ENCODE peak calls at places on chromosomes 11 and 22, in seven cellular contexts. H, G, U, Y, R, S and F are unnamed samples.

GRCh38 chr11:93908689-93909088 is 58.3 kb upstream of the VSTM5 start:
- DNase-seq in Y (no peak), G (no peak), U (no peak), H (no peak), S (peak; percentile 76), R (no peak), F (no peak)

GRCh38 chr22:41816871-41817270 is 16.0 kb upstream of the SREBF2 start:
- DNase-seq in U (no peak), R (no peak), Y (no peak), G (no peak), H (no peak), S (no peak), F (no peak)

GRCh38 chr11:78338138-78338537 is 79.5 kb downstream of the GAB2 start:
- DNase-seq in R (no peak), S (no peak), U (no peak), G (no peak), Y (no peak), H (no peak), F (no peak)

GRCh38 chr11:75155570-75156422 is 4.9 kb downstream of the SLCO2B1 start:
- DNase-seq in G (no peak), U (no peak), H (no peak), S (no peak), R (no peak), Y (no peak), F (no peak)

GRCh38 chr22:46370584-46371373 is 35.3 kb downstream of the TRMU start:
- DNase-seq in H (no peak), Y (no peak), U (no peak), R (no peak), G (no peak), S (no peak), F (no peak)

GRCh38 chr22:20244744-20245576 is 23.2 kb downstream of the RTN4R start:
- DNase-seq in S (no peak), Y (no peak), U (peak; percentile 49), G (no peak), H (peak; percentile 54), R (no peak), F (peak; percentile 64)

GRCh38 chr11:69558519-69558941 is 77.1 kb downstream of the LINC01488 start:
- DNase-seq in H (no peak), S (no peak), Y (no peak), G (no peak), U (no peak), R (no peak), F (no peak)

GRCh38 chr11:30595929-30596328 is 9.8 kb upstream of the MPPED2 start:
- DNase-seq in U (no peak), G (no peak), R (no peak), Y (no peak), H (no peak), S (no peak), F (no peak)

GRCh38 chr22:42156121-42156520 is 25.5 kb upstream of the CYP2D6 start:
- DNase-seq in U (no peak), R (no peak), H (no peak), S (peak; percentile 74), Y (no peak), G (no peak), F (no peak)

GRCh38 chr11:112345708-112346107 is 85.0 kb upstream of the PLET1 start:
- DNase-seq in H (no peak), R (no peak), G (no peak), U (no peak), S (no peak), Y (no peak), F (no peak)

GRCh38 chr11:99370557-99371200 is 349.9 kb downstream of the CNTN5 start:
- DNase-seq in H (no peak), Y (no peak), G (no peak), U (peak; percentile 13), S (no peak), R (no peak), F (no peak)

GRCh38 chr11:8260202-8260996 is 3.3 kb downstream of the LMO1 start:
- DNase-seq in R (peak; percentile 7), U (no peak), Y (no peak), S (peak; percentile 73), G (no peak), H (no peak), F (no peak)

GRCh38 chr11:96551136-96551535 is 161.3 kb downstream of the JRKL start:
- DNase-seq in G (no peak), U (no peak), S (no peak), R (no peak), Y (no peak), H (no peak), F (no peak)

GRCh38 chr22:39932918-39933649 is 27.1 kb upstream of the TMA7B start:
- DNase-seq in Y (no peak), U (peak; percentile 24), S (no peak), R (no peak), H (peak; percentile 74), G (no peak), F (peak; percentile 57)

GRCh38 chr22:30861131-30861530 is 107.4 kb downstream of the MORC2 start:
- DNase-seq in Y (no peak), H (no peak), R (no peak), G (no peak), U (no peak), S (peak; percentile 55), F (no peak)

GRCh38 chr22:39634530-39635399 is 64.2 kb downstream of the CACNA1I start:
- DNase-seq in R (no peak), H (peak; percentile 20), Y (no peak), S (peak; percentile 98), G (peak; percentile 61), U (no peak), F (no peak)

GRCh38 chr11:96426356-96427103 is 36.7 kb downstream of the JRKL start:
- DNase-seq in G (no peak), R (no peak), S (no peak), Y (no peak), U (peak; percentile 19), H (peak; percentile 44), F (peak; percentile 33)

GRCh38 chr22:49301398-49302149 is 526.1 kb downstream of the BRD1 start:
- DNase-seq in G (no peak), R (no peak), H (no peak), S (no peak), U (no peak), Y (no peak), F (no peak)

GRCh38 chr11:92886243-92886905 is 83.1 kb upstream of the MTNR1B start:
- DNase-seq in Y (no peak), H (peak; percentile 61), S (peak; percentile 86), R (peak; percentile 24), U (peak; percentile 57), G (peak; percentile 67), F (peak; percentile 74)

GRCh38 chr11:70758206-70758605 is 359.9 kb downstream of the CTTN start:
- DNase-seq in Y (no peak), R (no peak), H (no peak), U (no peak), G (no peak), S (no peak), F (no peak)

GRCh38 chr11:76805206-76805913 is 22.2 kb downstream of the TSKU start:
- DNase-seq in Y (no peak), U (no peak), H (no peak), R (no peak), S (peak; percentile 74), G (no peak), F (no peak)

GRCh38 chr11:2107521-2107920 is 31.7 kb downstream of the IGF2 start:
- DNase-seq in Y (no peak), G (no peak), H (no peak), R (no peak), S (no peak), U (no peak), F (no peak)

GRCh38 chr11:35514481-35514880 is 10.9 kb downstream of the PAMR1 start:
- DNase-seq in S (no peak), U (no peak), G (no peak), Y (no peak), H (no peak), R (no peak), F (no peak)

GRCh38 chr11:2268911-2269600 is 1.3 kb downstream of the ASCL2 start:
- DNase-seq in G (peak; percentile 72), H (no peak), Y (no peak), U (peak; percentile 55), R (peak; percentile 49), S (peak; percentile 90), F (peak; percentile 75)

GRCh38 chr22:22745225-22746060 is 101.0 kb downstream of the GGTLC2 start:
- DNase-seq in R (no peak), G (peak; percentile 14), Y (no peak), S (no peak), U (peak; percentile 52), H (peak; percentile 57), F (peak; percentile 46)

GRCh38 chr11:126594921-126595367 is 239.5 kb downstream of the ST3GAL4 start:
- DNase-seq in R (no peak), G (no peak), U (no peak), S (no peak), H (no peak), Y (no peak), F (no peak)

GRCh38 chr11:126597041-126597440 is 241.6 kb downstream of the ST3GAL4 start:
- DNase-seq in U (no peak), G (no peak), Y (no peak), R (no peak), S (no peak), H (no peak), F (no peak)

GRCh38 chr11:126592496-126593410 is 237.3 kb downstream of the ST3GAL4 start:
- DNase-seq in R (no peak), H (no peak), S (peak; percentile 37), Y (no peak), U (no peak), G (no peak), F (no peak)

GRCh38 chr11:126596474-126596873 is 241.0 kb downstream of the ST3GAL4 start:
- DNase-seq in G (no peak), Y (no peak), S (no peak), R (no peak), U (no peak), H (no peak), F (no peak)

DNA sequence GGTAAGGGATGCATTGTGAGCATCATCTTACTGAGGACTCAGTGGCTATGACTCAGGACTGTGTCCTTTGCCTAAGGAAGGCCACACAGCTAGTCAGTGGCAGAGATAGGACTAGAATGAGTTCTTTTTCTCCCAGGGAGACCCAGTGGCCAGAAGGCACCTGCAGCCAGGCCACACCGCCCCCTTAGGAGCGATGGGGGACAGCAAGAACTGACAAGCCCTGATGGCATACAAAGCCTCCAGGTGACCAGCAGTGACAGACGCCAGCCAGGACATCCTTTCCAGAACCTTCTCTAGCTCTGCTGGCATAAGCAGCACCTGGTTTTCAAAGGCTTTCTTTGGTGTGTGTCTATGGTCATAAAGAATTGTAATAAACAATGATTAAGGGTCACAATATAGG is 240.1 kb downstream of the ST3GAL4 start:
- DNase-seq in S (no peak), R (no peak), Y (no peak), U (no peak), G (no peak), H (no peak), F (no peak)
- TF ChIP-seq CTCF in S (no peak), R (no peak), Y (no peak), U (no peak), G (no peak), H (no peak), F (no peak)

GRCh38 chr11:109421981-109422590 is at the start of gene C11orf87:
- DNase-seq in R (no peak), Y (no peak), H (no peak), G (no peak), U (peak; percentile 67), S (peak; percentile 84), F (peak; percentile 15)
- TF ChIP-seq CTCF in R (no peak), Y (no peak), H (no peak), G (no peak), U (no peak), S (no peak), F (no peak)

GRCh38 chr22:38136607-38137006 is 26.1 kb upstream of the BAIAP2L2 start:
- DNase-seq in H (no peak), S (peak; percentile 41), G (no peak), U (no peak), Y (no peak), R (no peak), F (no peak)
- TF ChIP-seq CTCF in H (no peak), S (no peak), G (no peak), U (no peak), Y (no peak), R (no peak), F (no peak)

GRCh38 chr11:120912504-120912903 is 111.4 kb upstream of the TBCEL start:
- DNase-seq in G (no peak), H (peak; percentile 53), R (no peak), U (no peak), Y (no peak), S (peak; percentile 86), F (peak; percentile 54)
- TF ChIP-seq CTCF in G (peak; percentile 32), H (peak; percentile 28), R (no peak), U (no peak), Y (no peak), S (peak; percentile 47), F (peak; percentile 31)